ENCODE peak calls at places on chromosomes 7 and 10, in eight cellular contexts. P is GM19239; O is naive thymus-derived CD8-positive, alpha-beta T cell; F is fibroblast of gingiva; I is PC-9; X is G401; B is NCI-H1930; M is activated gamma-delta T cell treated with Interleukin-2 at 50 U/mL for 16 hours. K is an unnamed sample.
A peak's percentile ranks its signal among the peaks of the same experiment; 100 is the strongest.

GRCh38 chr7:35793225-35793579 is 7.7 kb upstream of the SEPTIN7 start:
- DNase-seq in P (no peak), O (no peak), F (no peak), I (no peak), X (no peak), B (no peak), M (no peak), K (no peak)

GRCh38 chr10:3467052-3467906 is 294.7 kb upstream of the PITRM1 start:
- DNase-seq in P (no peak), O (no peak), F (peak; percentile 98), I (peak; percentile 83), X (no peak), B (no peak), M (no peak), K (no peak)

GRCh38 chr10:23343591-23344225 is 889 bp downstream of the C10orf67 start:
- DNase-seq in P (no peak), O (no peak), F (peak; percentile 23), I (peak; percentile 71), X (peak; percentile 15), B (peak; percentile 60), M (peak; percentile 15), K (peak; percentile 47)

GRCh38 chr10:22043327-22043633 is 39.8 kb upstream of the DNAJC1 start:
- DNase-seq in P (no peak), O (no peak), F (no peak), I (no peak), X (no peak), B (no peak), M (no peak), K (no peak)

GRCh38 chr10:129531969-129532660 is 65.1 kb downstream of the MGMT start:
- DNase-seq in P (no peak), O (no peak), F (no peak), I (peak; percentile 60), X (no peak), B (no peak), M (no peak), K (no peak)

GRCh38 chr10:111018021-111018420 is 58.8 kb upstream of the ADRA2A start:
- DNase-seq in P (no peak), O (no peak), F (no peak), I (no peak), X (no peak), B (no peak), M (no peak), K (no peak)

GRCh38 chr10:27743736-27744477 is 1.7 kb downstream of the MKX start:
- DNase-seq in P (no peak), O (no peak), F (no peak), I (no peak), X (no peak), B (no peak), M (no peak), K (no peak)

GRCh38 chr10:101453791-101454718 is 100.1 kb downstream of the BTRC start:
- DNase-seq in P (no peak), O (no peak), F (no peak), I (no peak), X (no peak), B (no peak), M (no peak), K (no peak)

GRCh38 chr7:152931583-152931982 is 172.0 kb downstream of the ACTR3B start:
- DNase-seq in P (no peak), O (no peak), F (no peak), I (no peak), X (no peak), B (peak; percentile 45), M (no peak), K (no peak)

GRCh38 chr7:101233907-101234547 is 3.6 kb downstream of the CLDN15 start:
- DNase-seq in P (no peak), O (no peak), F (no peak), I (no peak), X (no peak), B (no peak), M (no peak), K (no peak)